ENCODE peak calls at places on chromosomes 2 and 18, in six cellular contexts. M, F, P, T, I and V are unnamed samples.

GRCh38 chr2:178579006-178579405 is 98.7 kb downstream of the PLEKHA3 start:
- DNase-seq in M (no peak), F (no peak), P (peak; percentile 62), T (peak; percentile 2), I (no peak), V (no peak)

GRCh38 chr2:181658444-181658843 is 1.5 kb upstream of the CERKL start:
- DNase-seq in M (no peak), F (peak; percentile 38), P (no peak), T (no peak), I (no peak), V (no peak)

GRCh38 chr18:5167827-5168226 is 29.2 kb downstream of the AKAIN1 start:
- DNase-seq in M (no peak), F (no peak), P (no peak), T (no peak), I (no peak), V (no peak)

GRCh38 chr2:223306371-223306770 is 254.4 kb downstream of the KCNE4 start:
- DNase-seq in M (no peak), F (peak; percentile 62), P (peak; percentile 49), T (peak; percentile 59), I (peak; percentile 85), V (peak; percentile 51)

GRCh38 chr2:88059979-88060906 is 4.7 kb upstream of the KRCC1 start:
- DNase-seq in M (peak; percentile 23), F (no peak), P (peak; percentile 31), T (peak; percentile 39), I (peak; percentile 59), V (no peak)

GRCh38 chr2:1991126-1991525 is 246.8 kb upstream of the PXDN start:
- DNase-seq in M (no peak), F (no peak), P (no peak), T (no peak), I (no peak), V (no peak)

GRCh38 chr18:70385474-70385873 is 96.6 kb downstream of the SOCS6 start:
- DNase-seq in M (no peak), F (no peak), P (peak; percentile 64), T (peak; percentile 32), I (no peak), V (no peak)

GRCh38 chr18:2104620-2105462 is 466.5 kb downstream of the METTL4 start:
- DNase-seq in M (peak; percentile 33), F (peak; percentile 75), P (peak; percentile 24), T (peak; percentile 33), I (peak; percentile 80), V (no peak)

GRCh38 chr2:30267161-30267568 is 35.8 kb downstream of the LBH start:
- DNase-seq in M (no peak), F (peak; percentile 49), P (no peak), T (no peak), I (peak; percentile 27), V (no peak)

GRCh38 chr2:98037666-98038339 is 42.1 kb upstream of the TMEM131 start:
- DNase-seq in M (no peak), F (no peak), P (no peak), T (no peak), I (no peak), V (peak; percentile 43)

GRCh38 chr2:142291964-142292363 is 161.1 kb upstream of the LRP1B start:
- DNase-seq in M (no peak), F (no peak), P (no peak), T (no peak), I (peak; percentile 47), V (no peak)

GRCh38 chr2:96161785-96162367 is 16.6 kb upstream of the DUSP2 start:
- DNase-seq in M (no peak), F (no peak), P (no peak), T (no peak), I (no peak), V (no peak)

GRCh38 chr18:79458131-79458838 is 62.6 kb downstream of the NFATC1 start:
- DNase-seq in M (peak; percentile 42), F (no peak), P (peak; percentile 84), T (peak; percentile 91), I (peak; percentile 71), V (no peak)

GRCh38 chr2:28750316-28751101 is 1.1 kb upstream of the PPP1CB start:
- DNase-seq in M (no peak), F (no peak), P (peak; percentile 50), T (peak; percentile 65), I (no peak), V (no peak)

GRCh38 chr2:28751102-28751955 is at the start of gene PPP1CB:
- DNase-seq in M (peak; percentile 91), F (peak; percentile 88), P (peak; percentile 96), T (peak; percentile 96), I (peak; percentile 95), V (peak; percentile 59)

GRCh38 chr2:28753043-28753683 is 1.5 kb downstream of the PPP1CB start:
- DNase-seq in M (no peak), F (no peak), P (peak; percentile 81), T (peak; percentile 86), I (peak; percentile 74), V (no peak)

GRCh38 chr2:28752608-28752984 is 966 bp downstream of the PPP1CB start:
- DNase-seq in M (no peak), F (no peak), P (no peak), T (no peak), I (no peak), V (no peak)

DNA sequence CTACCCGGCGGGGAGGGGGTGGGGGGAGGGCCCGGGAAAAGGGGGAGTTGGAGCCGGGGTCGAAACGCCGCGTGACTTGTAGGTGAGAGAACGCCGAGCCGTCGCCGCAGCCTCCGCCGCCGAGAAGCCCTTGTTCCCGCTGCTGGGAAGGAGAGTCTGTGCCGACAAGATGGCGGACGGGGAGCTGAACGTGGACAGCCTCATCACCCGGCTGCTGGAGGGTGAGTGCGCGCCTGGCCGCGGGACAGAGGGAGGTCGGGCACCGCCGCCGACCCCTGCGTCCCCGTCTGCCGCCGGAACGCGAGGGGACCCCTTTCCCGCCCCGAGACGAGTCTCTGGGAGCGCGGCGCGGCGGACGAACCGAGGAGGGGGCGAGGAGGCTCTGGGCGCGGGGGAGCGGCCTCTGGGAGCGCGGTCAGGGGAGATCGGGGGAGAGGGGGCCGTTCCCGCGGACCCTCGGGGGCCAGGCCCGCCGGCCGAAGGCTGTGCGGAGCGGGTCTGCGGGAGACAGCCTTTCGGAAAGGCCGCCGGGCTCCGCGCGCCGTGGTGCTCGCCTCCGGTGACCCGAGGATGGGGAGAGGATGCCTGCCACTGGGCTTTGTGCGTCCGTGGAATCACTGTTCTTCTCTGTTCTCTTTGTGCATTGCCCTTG is 452 bp downstream of the PPP1CB start:
- DNase-seq in M (no peak), F (no peak), P (no peak), T (no peak), I (peak; percentile 29), V (no peak)
- H2BK120ac ChIP-seq in M (peak overlapping the region; percentile 85), F (peak overlapping the region; percentile 71), P (peak overlapping the region; percentile 69), T (peak overlapping the region; percentile 88), I (no peak overlapping the region), V (no peak overlapping the region)

GRCh38 chr2:43018179-43019024 is 208.0 kb downstream of the ZFP36L2 start:
- DNase-seq in M (no peak), F (no peak), P (peak; percentile 84), T (peak; percentile 82), I (no peak), V (no peak)

GRCh38 chr2:43020296-43020695 is 206.1 kb downstream of the ZFP36L2 start:
- DNase-seq in M (no peak), F (no peak), P (no peak), T (no peak), I (no peak), V (no peak)

GRCh38 chr2:43020990-43021677 is 205.3 kb downstream of the ZFP36L2 start:
- DNase-seq in M (no peak), F (no peak), P (no peak), T (no peak), I (peak; percentile 42), V (no peak)

GRCh38 chr2:43019536-43020183 is 206.7 kb downstream of the ZFP36L2 start:
- DNase-seq in M (no peak), F (no peak), P (no peak), T (no peak), I (no peak), V (no peak)

GRCh38 chr2:43019025-43019367 is 207.4 kb downstream of the ZFP36L2 start:
- DNase-seq in M (no peak), F (no peak), P (no peak), T (no peak), I (no peak), V (no peak)
- H2BK120ac ChIP-seq in M (peak overlapping the region; percentile 72), F (no peak overlapping the region), P (peak overlapping the region; percentile 49), T (no peak overlapping the region), I (no peak overlapping the region), V (no peak overlapping the region)

GRCh38 chr2:10309286-10309685 is 6.6 kb downstream of the HPCAL1 start:
- DNase-seq in M (no peak), F (no peak), P (no peak), T (no peak), I (no peak), V (no peak)

GRCh38 chr2:10308866-10309265 is 6.2 kb downstream of the HPCAL1 start:
- DNase-seq in M (no peak), F (no peak), P (no peak), T (no peak), I (no peak), V (no peak)

GRCh38 chr2:10311736-10312135 is 9.0 kb downstream of the HPCAL1 start:
- DNase-seq in M (no peak), F (no peak), P (no peak), T (no peak), I (no peak), V (no peak)

GRCh38 chr2:10310489-10310888 is 7.8 kb downstream of the HPCAL1 start:
- DNase-seq in M (no peak), F (no peak), P (no peak), T (no peak), I (no peak), V (no peak)

GRCh38 chr2:10312437-10312957 is 9.8 kb downstream of the HPCAL1 start:
- DNase-seq in M (no peak), F (no peak), P (no peak), T (no peak), I (no peak), V (no peak)
- H2BK120ac ChIP-seq in M (no peak overlapping the region), F (no peak overlapping the region), P (no peak overlapping the region), T (no peak overlapping the region), I (no peak overlapping the region), V (no peak overlapping the region)

GRCh38 chr2:102060047-102060446 is 68.3 kb downstream of the IL1R2 start:
- DNase-seq in M (no peak), F (no peak), P (no peak), T (no peak), I (no peak), V (no peak)

GRCh38 chr2:102057502-102058292 is 65.9 kb downstream of the IL1R2 start:
- DNase-seq in M (no peak), F (no peak), P (peak; percentile 47), T (no peak), I (no peak), V (no peak)

GRCh38 chr2:102056079-102056581 is 64.4 kb downstream of the IL1R2 start:
- DNase-seq in M (no peak), F (no peak), P (no peak), T (no peak), I (no peak), V (no peak)

GRCh38 chr2:102059151-102059550 is 67.4 kb downstream of the IL1R2 start:
- DNase-seq in M (no peak), F (no peak), P (no peak), T (no peak), I (no peak), V (no peak)

DNA sequence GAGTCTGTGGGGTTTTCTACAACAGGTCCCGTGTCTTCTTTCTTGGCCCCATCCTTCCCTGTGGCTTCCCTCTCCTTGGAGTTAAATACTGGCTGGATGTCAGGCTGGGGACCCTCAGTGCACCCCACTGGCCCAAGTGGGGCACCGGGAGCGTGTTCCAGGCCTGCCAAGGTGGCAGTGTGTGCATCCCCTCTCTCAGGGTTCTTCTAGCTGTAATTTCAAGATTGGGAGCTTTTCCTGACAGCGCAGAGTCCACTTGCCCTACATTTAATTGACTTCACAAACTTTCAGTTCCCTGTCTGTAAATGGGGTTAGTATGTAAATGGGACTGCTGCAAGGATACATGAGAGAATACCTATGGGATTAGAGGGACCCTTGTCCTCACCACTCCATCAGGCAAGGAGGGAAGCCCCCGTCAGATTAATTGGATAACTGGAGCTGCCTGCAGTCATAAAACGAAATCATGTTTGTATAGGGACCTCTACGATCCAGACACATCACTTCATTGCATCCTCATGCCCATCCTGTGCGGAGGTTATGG is 66.6 kb downstream of the IL1R2 start:
- DNase-seq in M (no peak), F (no peak), P (no peak), T (no peak), I (no peak), V (no peak)
- H2BK120ac ChIP-seq in M (no peak overlapping the region), F (no peak overlapping the region), P (peak overlapping the region; percentile 16), T (peak overlapping the region; percentile 87), I (no peak overlapping the region), V (no peak overlapping the region)